ENCODE peak calls at places on chromosomes 12 and 14, in eight cellular contexts. One of them, this sample, is unnamed.

GRCh38 chr14:100732766-100733100 is 6.0 kb downstream of the DLK1 start:
- DNase-seq in hepatocyte: no peak
- DNase-seq in fibroblast of mammary gland: no peak
- DNase-seq in heart right ventricle: no peak
- DNase-seq in choroid plexus epithelial cell: no peak
- DNase-seq in prostate gland: no peak
- DNase-seq in A549: no peak
- DNase-seq in GM23338: no peak
- DNase-seq in this sample: no peak

GRCh38 chr12:85983601-85984000 is 109.5 kb downstream of the NTS start:
- DNase-seq in prostate gland: no peak
- DNase-seq in A549: no peak
- DNase-seq in heart right ventricle: no peak
- DNase-seq in choroid plexus epithelial cell: no peak
- DNase-seq in GM23338: no peak
- DNase-seq in hepatocyte: no peak
- DNase-seq in fibroblast of mammary gland: no peak
- DNase-seq in this sample: no peak

GRCh38 chr14:104787736-104788532 is 7.6 kb downstream of the AKT1 start:
- DNase-seq in hepatocyte: no peak
- DNase-seq in choroid plexus epithelial cell: no peak
- DNase-seq in heart right ventricle: no peak
- DNase-seq in GM23338: no peak
- DNase-seq in fibroblast of mammary gland: no peak
- DNase-seq in A549: no peak
- DNase-seq in prostate gland: no peak
- DNase-seq in this sample: no peak

GRCh38 chr14:64234877-64235651 is 59.1 kb downstream of the ESR2 start:
- DNase-seq in hepatocyte: no peak
- DNase-seq in choroid plexus epithelial cell: peak
- DNase-seq in fibroblast of mammary gland: peak
- DNase-seq in GM23338: no peak
- DNase-seq in A549: no peak
- DNase-seq in heart right ventricle: no peak
- DNase-seq in prostate gland: no peak
- DNase-seq in this sample: peak

GRCh38 chr12:90991952-90992465 is 12.8 kb downstream of the EPYC start:
- DNase-seq in hepatocyte: no peak
- DNase-seq in choroid plexus epithelial cell: peak
- DNase-seq in fibroblast of mammary gland: no peak
- DNase-seq in heart right ventricle: no peak
- DNase-seq in A549: no peak
- DNase-seq in prostate gland: no peak
- DNase-seq in GM23338: no peak
- DNase-seq in this sample: no peak

GRCh38 chr12:2976581-2976996 is 17.4 kb downstream of the TEAD4 start:
- DNase-seq in heart right ventricle: no peak
- DNase-seq in A549: no peak
- DNase-seq in GM23338: peak
- DNase-seq in choroid plexus epithelial cell: no peak
- DNase-seq in hepatocyte: no peak
- DNase-seq in fibroblast of mammary gland: no peak
- DNase-seq in prostate gland: no peak
- DNase-seq in this sample: no peak

GRCh38 chr12:63045020-63045860 is 105.8 kb downstream of the AVPR1A start:
- DNase-seq in GM23338: no peak
- DNase-seq in A549: no peak
- DNase-seq in heart right ventricle: no peak
- DNase-seq in prostate gland: no peak
- DNase-seq in fibroblast of mammary gland: peak
- DNase-seq in choroid plexus epithelial cell: peak
- DNase-seq in hepatocyte: peak
- DNase-seq in this sample: peak

GRCh38 chr12:8554451-8555195 is 13.9 kb upstream of the CLEC4E start:
- DNase-seq in hepatocyte: peak
- DNase-seq in prostate gland: no peak
- DNase-seq in heart right ventricle: no peak
- DNase-seq in A549: no peak
- DNase-seq in choroid plexus epithelial cell: peak
- DNase-seq in GM23338: peak
- DNase-seq in fibroblast of mammary gland: peak
- DNase-seq in this sample: peak

GRCh38 chr14:75011356-75012097 is 8.8 kb downstream of the EIF2B2 start:
- DNase-seq in fibroblast of mammary gland: peak
- DNase-seq in A549: no peak
- DNase-seq in heart right ventricle: no peak
- DNase-seq in hepatocyte: no peak
- DNase-seq in prostate gland: no peak
- DNase-seq in GM23338: no peak
- DNase-seq in choroid plexus epithelial cell: peak
- DNase-seq in this sample: peak

GRCh38 chr14:56340921-56341320 is 222.7 kb downstream of the PELI2 start:
- DNase-seq in fibroblast of mammary gland: no peak
- DNase-seq in choroid plexus epithelial cell: no peak
- DNase-seq in hepatocyte: no peak
- DNase-seq in A549: no peak
- DNase-seq in prostate gland: no peak
- DNase-seq in heart right ventricle: no peak
- DNase-seq in GM23338: no peak
- DNase-seq in this sample: no peak

GRCh38 chr14:59483819-59484610 is at the start of the genes JKAMP and L3HYPDH:
- DNase-seq in A549: peak
- DNase-seq in prostate gland: peak
- DNase-seq in choroid plexus epithelial cell: peak
- DNase-seq in hepatocyte: peak
- DNase-seq in heart right ventricle: peak
- DNase-seq in GM23338: peak
- DNase-seq in fibroblast of mammary gland: peak
- DNase-seq in this sample: peak

GRCh38 chr14:39015964-39016577 is 87.0 kb downstream of the SEC23A start:
- DNase-seq in GM23338: no peak
- DNase-seq in prostate gland: no peak
- DNase-seq in fibroblast of mammary gland: peak
- DNase-seq in choroid plexus epithelial cell: peak
- DNase-seq in hepatocyte: no peak
- DNase-seq in A549: no peak
- DNase-seq in heart right ventricle: no peak
- DNase-seq in this sample: peak

GRCh38 chr12:95509300-95509699 is 35.3 kb downstream of the METAP2 start:
- DNase-seq in choroid plexus epithelial cell: no peak
- DNase-seq in heart right ventricle: no peak
- DNase-seq in A549: no peak
- DNase-seq in prostate gland: no peak
- DNase-seq in GM23338: no peak
- DNase-seq in hepatocyte: no peak
- DNase-seq in fibroblast of mammary gland: no peak
- DNase-seq in this sample: no peak

GRCh38 chr12:106108187-106108816 is 30.5 kb downstream of the NUAK1 start:
- DNase-seq in A549: no peak
- DNase-seq in GM23338: peak
- DNase-seq in choroid plexus epithelial cell: peak
- DNase-seq in heart right ventricle: peak
- DNase-seq in prostate gland: no peak
- DNase-seq in hepatocyte: peak
- DNase-seq in fibroblast of mammary gland: no peak
- DNase-seq in this sample: peak

GRCh38 chr14:43665570-43666267 is 841.4 kb downstream of the FSCB start:
- DNase-seq in prostate gland: no peak
- DNase-seq in fibroblast of mammary gland: no peak
- DNase-seq in GM23338: no peak
- DNase-seq in A549: no peak
- DNase-seq in hepatocyte: no peak
- DNase-seq in choroid plexus epithelial cell: no peak
- DNase-seq in heart right ventricle: no peak
- DNase-seq in this sample: no peak

GRCh38 chr12:114269153-114269552 is 136.8 kb downstream of the TBX5 start:
- DNase-seq in hepatocyte: no peak
- DNase-seq in fibroblast of mammary gland: no peak
- DNase-seq in choroid plexus epithelial cell: no peak
- DNase-seq in A549: no peak
- DNase-seq in heart right ventricle: no peak
- DNase-seq in prostate gland: no peak
- DNase-seq in GM23338: no peak
- DNase-seq in this sample: peak

GRCh38 chr14:58239259-58240210 is 5.1 kb upstream of the PSMA3 start:
- DNase-seq in GM23338: peak
- DNase-seq in heart right ventricle: peak
- DNase-seq in choroid plexus epithelial cell: peak
- DNase-seq in hepatocyte: peak
- DNase-seq in A549: peak
- DNase-seq in fibroblast of mammary gland: peak
- DNase-seq in prostate gland: peak
- DNase-seq in this sample: peak

GRCh38 chr14:49861581-49861922 is 9.0 kb upstream of the NEMF start:
- DNase-seq in hepatocyte: peak
- DNase-seq in GM23338: peak
- DNase-seq in choroid plexus epithelial cell: peak
- DNase-seq in fibroblast of mammary gland: peak
- DNase-seq in heart right ventricle: peak
- DNase-seq in prostate gland: peak
- DNase-seq in A549: peak
- DNase-seq in this sample: peak

GRCh38 chr12:131734336-131735152 is 23.7 kb downstream of the SFSWAP start:
- DNase-seq in heart right ventricle: no peak
- DNase-seq in GM23338: no peak
- DNase-seq in choroid plexus epithelial cell: no peak
- DNase-seq in hepatocyte: no peak
- DNase-seq in fibroblast of mammary gland: no peak
- DNase-seq in A549: no peak
- DNase-seq in prostate gland: no peak
- DNase-seq in this sample: peak

GRCh38 chr12:113162102-113163029 is 12.8 kb downstream of the CFAP73 start:
- DNase-seq in prostate gland: no peak
- DNase-seq in A549: no peak
- DNase-seq in heart right ventricle: no peak
- DNase-seq in GM23338: peak
- DNase-seq in fibroblast of mammary gland: peak
- DNase-seq in choroid plexus epithelial cell: peak
- DNase-seq in hepatocyte: no peak
- DNase-seq in this sample: no peak

GRCh38 chr12:92297932-92298681 is 152.5 kb upstream of the BTG1 start:
- DNase-seq in hepatocyte: no peak
- DNase-seq in choroid plexus epithelial cell: peak
- DNase-seq in A549: no peak
- DNase-seq in heart right ventricle: no peak
- DNase-seq in GM23338: no peak
- DNase-seq in fibroblast of mammary gland: peak
- DNase-seq in prostate gland: no peak
- DNase-seq in this sample: no peak

GRCh38 chr12:66087365-66087943 is 43.1 kb downstream of the LLPH start:
- DNase-seq in choroid plexus epithelial cell: peak
- DNase-seq in hepatocyte: peak
- DNase-seq in prostate gland: peak
- DNase-seq in GM23338: peak
- DNase-seq in A549: peak
- DNase-seq in fibroblast of mammary gland: peak
- DNase-seq in heart right ventricle: peak
- DNase-seq in this sample: peak
- TF ChIP-seq CTCF in choroid plexus epithelial cell: peak
- TF ChIP-seq CTCF in hepatocyte: peak
- TF ChIP-seq CTCF in prostate gland: peak
- TF ChIP-seq CTCF in GM23338: peak
- TF ChIP-seq CTCF in A549: peak
- TF ChIP-seq CTCF in fibroblast of mammary gland: peak
- TF ChIP-seq CTCF in heart right ventricle: peak
- TF ChIP-seq CTCF in this sample: peak

GRCh38 chr14:102817318-102817717 is 40.1 kb downstream of the TRAF3 start:
- DNase-seq in GM23338: no peak
- DNase-seq in choroid plexus epithelial cell: no peak
- DNase-seq in A549: no peak
- DNase-seq in heart right ventricle: no peak
- DNase-seq in fibroblast of mammary gland: no peak
- DNase-seq in hepatocyte: no peak
- DNase-seq in prostate gland: no peak
- DNase-seq in this sample: no peak

GRCh38 chr14:102819790-102820330 is 42.6 kb downstream of the TRAF3 start:
- DNase-seq in A549: no peak
- DNase-seq in choroid plexus epithelial cell: peak
- DNase-seq in heart right ventricle: no peak
- DNase-seq in fibroblast of mammary gland: peak
- DNase-seq in prostate gland: no peak
- DNase-seq in hepatocyte: no peak
- DNase-seq in GM23338: no peak
- DNase-seq in this sample: peak

GRCh38 chr14:102817942-102818940 is 41.0 kb downstream of the TRAF3 start:
- DNase-seq in choroid plexus epithelial cell: peak
- DNase-seq in hepatocyte: no peak
- DNase-seq in prostate gland: no peak
- DNase-seq in A549: no peak
- DNase-seq in heart right ventricle: no peak
- DNase-seq in fibroblast of mammary gland: peak
- DNase-seq in GM23338: no peak
- DNase-seq in this sample: peak

GRCh38 chr14:102821252-102821651 is 44.0 kb downstream of the TRAF3 start:
- DNase-seq in A549: no peak
- DNase-seq in GM23338: no peak
- DNase-seq in heart right ventricle: no peak
- DNase-seq in prostate gland: no peak
- DNase-seq in fibroblast of mammary gland: no peak
- DNase-seq in choroid plexus epithelial cell: no peak
- DNase-seq in hepatocyte: no peak
- DNase-seq in this sample: peak

DNA sequence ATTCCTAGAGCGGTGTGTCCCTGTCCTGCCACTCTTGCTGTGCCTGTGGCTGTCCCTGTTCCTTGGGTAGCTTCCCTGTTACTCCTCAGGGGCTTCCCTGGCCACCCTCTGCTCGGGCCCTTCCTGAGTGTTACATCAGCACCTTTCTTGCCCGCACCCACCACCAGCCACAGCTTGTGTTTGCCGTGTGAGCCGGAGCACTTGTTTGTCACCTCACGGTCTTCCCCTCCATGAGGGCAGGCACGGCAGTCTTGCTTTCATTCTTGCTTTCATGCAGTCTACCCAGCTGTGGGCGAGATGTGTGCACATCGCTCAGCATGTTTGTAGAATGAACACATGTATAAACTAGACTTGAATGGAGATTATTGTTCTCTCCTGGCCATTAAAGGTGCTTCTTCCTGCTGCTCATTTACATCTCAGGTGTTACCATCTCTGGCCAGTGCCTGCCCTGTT is 42.0 kb downstream of the TRAF3 start:
- DNase-seq in heart right ventricle: no peak
- DNase-seq in fibroblast of mammary gland: no peak
- DNase-seq in hepatocyte: peak
- DNase-seq in choroid plexus epithelial cell: no peak
- DNase-seq in GM23338: no peak
- DNase-seq in prostate gland: peak
- DNase-seq in A549: no peak
- DNase-seq in this sample: peak
- H3K4me3 ChIP-seq in heart right ventricle: no peak
- H3K4me3 ChIP-seq in fibroblast of mammary gland: no peak
- H3K4me3 ChIP-seq in hepatocyte: no peak
- H3K4me3 ChIP-seq in choroid plexus epithelial cell: no peak
- H3K4me3 ChIP-seq in GM23338: no peak
- H3K4me3 ChIP-seq in prostate gland: no peak
- H3K4me3 ChIP-seq in A549: no peak
- H3K4me3 ChIP-seq in this sample: peak

GRCh38 chr12:20624718-20625117 is 70.4 kb upstream of the SLCO1C1 start:
- DNase-seq in prostate gland: no peak
- DNase-seq in A549: no peak
- DNase-seq in fibroblast of mammary gland: peak
- DNase-seq in GM23338: peak
- DNase-seq in heart right ventricle: no peak
- DNase-seq in choroid plexus epithelial cell: peak
- DNase-seq in hepatocyte: peak
- DNase-seq in this sample: peak
- TF ChIP-seq CTCF in prostate gland: no peak
- TF ChIP-seq CTCF in A549: peak
- TF ChIP-seq CTCF in fibroblast of mammary gland: peak
- TF ChIP-seq CTCF in GM23338: peak
- TF ChIP-seq CTCF in heart right ventricle: peak
- TF ChIP-seq CTCF in choroid plexus epithelial cell: peak
- TF ChIP-seq CTCF in hepatocyte: peak
- TF ChIP-seq CTCF in this sample: peak

GRCh38 chr12:54082402-54082892 is 28.8 kb downstream of the HOXC4 start:
- DNase-seq in A549: no peak
- DNase-seq in hepatocyte: peak
- DNase-seq in heart right ventricle: no peak
- DNase-seq in choroid plexus epithelial cell: peak
- DNase-seq in prostate gland: no peak
- DNase-seq in GM23338: peak
- DNase-seq in fibroblast of mammary gland: peak
- DNase-seq in this sample: no peak
- H3K4me3 ChIP-seq in A549: no peak
- H3K4me3 ChIP-seq in hepatocyte: no peak
- H3K4me3 ChIP-seq in heart right ventricle: no peak
- H3K4me3 ChIP-seq in choroid plexus epithelial cell: no peak
- H3K4me3 ChIP-seq in prostate gland: no peak
- H3K4me3 ChIP-seq in GM23338: peak
- H3K4me3 ChIP-seq in fibroblast of mammary gland: peak
- H3K4me3 ChIP-seq in this sample: no peak

This sample was measured in epithelial cell of esophagus.